ENCODE peak calls at places on chromosome 1, in six cellular contexts. One of them, this sample, is unnamed.

GRCh38 chr1:209389258-209389657 is 194.3 kb upstream of the CAMK1G start:
- DNase-seq in cardiac fibroblast: peak; percentile 89
- DNase-seq in A549: peak; percentile 18
- DNase-seq in astrocyte of the spinal cord: peak; percentile 90
- DNase-seq in brain microvascular endothelial cell: peak; percentile 82
- DNase-seq in HCT116: peak; percentile 72
- DNase-seq in this sample: no peak

GRCh38 chr1:2115008-2115921 is 65.1 kb downstream of the PRKCZ start:
- DNase-seq in cardiac fibroblast: no peak
- DNase-seq in A549: no peak
- DNase-seq in astrocyte of the spinal cord: no peak
- DNase-seq in brain microvascular endothelial cell: no peak
- DNase-seq in HCT116: no peak
- DNase-seq in this sample: no peak

GRCh38 chr1:92752719-92753118 is 32.2 kb downstream of the EVI5 start:
- DNase-seq in cardiac fibroblast: peak; percentile 70
- DNase-seq in A549: no peak
- DNase-seq in astrocyte of the spinal cord: peak; percentile 55
- DNase-seq in brain microvascular endothelial cell: peak; percentile 19
- DNase-seq in HCT116: no peak
- DNase-seq in this sample: no peak

GRCh38 chr1:225871374-225872074 is 10.7 kb downstream of the TMEM63A start:
- DNase-seq in cardiac fibroblast: peak; percentile 30
- DNase-seq in A549: peak; percentile 66
- DNase-seq in astrocyte of the spinal cord: no peak
- DNase-seq in brain microvascular endothelial cell: no peak
- DNase-seq in HCT116: no peak
- DNase-seq in this sample: no peak

GRCh38 chr1:187275346-187275745 is 446.6 kb downstream of the PLA2G4A start:
- DNase-seq in cardiac fibroblast: no peak
- DNase-seq in A549: no peak
- DNase-seq in astrocyte of the spinal cord: no peak
- DNase-seq in brain microvascular endothelial cell: no peak
- DNase-seq in HCT116: no peak
- DNase-seq in this sample: no peak

GRCh38 chr1:193221641-193222040 is 35.2 kb upstream of the B3GALT2 start:
- DNase-seq in cardiac fibroblast: no peak
- DNase-seq in A549: no peak
- DNase-seq in astrocyte of the spinal cord: no peak
- DNase-seq in brain microvascular endothelial cell: no peak
- DNase-seq in HCT116: no peak
- DNase-seq in this sample: no peak

GRCh38 chr1:24793762-24794161 is 48.5 kb downstream of the CLIC4 start:
- DNase-seq in cardiac fibroblast: peak; percentile 88
- DNase-seq in A549: no peak
- DNase-seq in astrocyte of the spinal cord: peak; percentile 77
- DNase-seq in brain microvascular endothelial cell: peak; percentile 62
- DNase-seq in HCT116: no peak
- DNase-seq in this sample: no peak

GRCh38 chr1:172928412-172928811 is 122.3 kb downstream of the TNFSF18 start:
- DNase-seq in cardiac fibroblast: peak; percentile 92
- DNase-seq in A549: no peak
- DNase-seq in astrocyte of the spinal cord: peak; percentile 76
- DNase-seq in brain microvascular endothelial cell: peak; percentile 85
- DNase-seq in HCT116: no peak
- DNase-seq in this sample: no peak

GRCh38 chr1:3393987-3394920 is 60.2 kb upstream of the ARHGEF16 start:
- DNase-seq in cardiac fibroblast: no peak
- DNase-seq in A549: no peak
- DNase-seq in astrocyte of the spinal cord: no peak
- DNase-seq in brain microvascular endothelial cell: no peak
- DNase-seq in HCT116: no peak
- DNase-seq in this sample: no peak

DNA sequence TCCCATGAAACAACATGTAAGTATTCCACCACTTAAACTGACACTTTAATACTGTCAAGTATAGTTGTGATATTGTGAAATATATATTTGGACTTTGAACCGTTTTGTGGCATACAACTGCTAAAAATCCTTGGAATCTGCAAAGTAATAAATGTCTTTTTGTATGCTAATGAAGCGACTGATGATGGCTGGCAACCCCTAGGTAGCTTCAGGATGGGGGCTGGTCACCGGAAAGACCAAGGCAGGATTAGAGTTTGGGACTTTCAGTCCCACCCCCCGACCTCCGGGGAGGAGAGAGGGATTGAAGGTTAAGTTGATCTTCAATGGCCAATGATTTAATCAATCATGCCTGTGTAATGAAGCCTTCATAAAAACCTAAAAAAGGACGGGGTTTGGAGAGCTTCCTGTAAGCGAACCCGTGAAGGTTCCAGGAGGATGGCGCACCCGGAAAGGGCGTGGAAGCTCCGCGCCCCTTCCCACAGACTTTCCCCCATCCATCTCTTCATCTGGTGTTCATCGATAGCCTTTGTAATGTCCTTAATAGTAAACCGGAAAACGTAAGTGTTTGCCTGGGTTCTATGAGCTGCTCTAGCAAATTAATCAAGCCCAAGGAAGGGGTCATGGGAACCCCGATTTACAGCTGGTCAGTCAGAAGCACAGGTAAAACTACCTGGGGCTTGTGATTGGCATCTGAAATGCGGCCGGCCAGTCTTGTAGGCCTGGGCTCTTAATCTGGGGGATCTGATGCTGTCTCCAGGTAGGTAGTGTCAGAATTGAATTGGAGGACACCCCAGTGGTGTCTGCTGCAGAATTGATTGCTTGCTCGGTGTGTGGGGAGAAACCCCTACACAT is 1.8 kb upstream of the ZNF281 start:
- DNase-seq in cardiac fibroblast: no peak
- DNase-seq in A549: no peak
- DNase-seq in astrocyte of the spinal cord: no peak
- DNase-seq in brain microvascular endothelial cell: no peak
- DNase-seq in HCT116: no peak
- DNase-seq in this sample: no peak
- H3K4me3 ChIP-seq in cardiac fibroblast: no peak overlapping the region
- H3K4me3 ChIP-seq in A549: no peak overlapping the region
- H3K4me3 ChIP-seq in astrocyte of the spinal cord: no peak overlapping the region
- H3K4me3 ChIP-seq in brain microvascular endothelial cell: no peak overlapping the region
- H3K4me3 ChIP-seq in HCT116: no peak overlapping the region
- H3K4me3 ChIP-seq in this sample: no peak overlapping the region

DNA sequence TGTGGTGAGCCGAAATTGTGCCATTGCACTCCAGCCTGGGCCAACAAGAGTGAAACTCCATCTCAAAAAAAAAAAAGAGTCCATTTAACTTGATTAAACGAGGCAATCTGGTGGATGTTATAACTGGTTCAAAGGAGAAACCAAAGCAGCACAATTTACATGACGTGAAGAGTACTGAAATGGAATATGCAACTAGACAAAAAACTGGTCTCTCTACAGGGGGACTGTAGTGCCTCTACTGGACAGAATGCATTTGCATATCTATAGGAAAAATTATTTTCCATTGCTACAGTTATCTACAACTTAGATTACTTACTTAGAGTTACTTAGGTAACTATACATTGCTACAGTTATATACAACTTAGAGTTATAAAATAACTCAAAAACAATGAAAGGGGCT is 2.7 kb upstream of the CAPN2 start:
- DNase-seq in cardiac fibroblast: peak; percentile 54
- DNase-seq in A549: no peak
- DNase-seq in astrocyte of the spinal cord: no peak
- DNase-seq in brain microvascular endothelial cell: no peak
- DNase-seq in HCT116: no peak
- DNase-seq in this sample: no peak
- TF ChIP-seq CTCF in cardiac fibroblast: peak; percentile 54
- TF ChIP-seq CTCF in A549: peak; percentile 29
- TF ChIP-seq CTCF in astrocyte of the spinal cord: peak; percentile 54
- TF ChIP-seq CTCF in brain microvascular endothelial cell: peak; percentile 63
- TF ChIP-seq CTCF in HCT116: peak; percentile 64
- TF ChIP-seq CTCF in this sample: no peak

GRCh38 chr1:30677471-30677870 is 45.9 kb downstream of the MATN1 start:
- DNase-seq in cardiac fibroblast: no peak
- DNase-seq in A549: no peak
- DNase-seq in astrocyte of the spinal cord: no peak
- DNase-seq in brain microvascular endothelial cell: no peak
- DNase-seq in HCT116: no peak
- DNase-seq in this sample: no peak
- H3K4me3 ChIP-seq in cardiac fibroblast: no peak overlapping the region
- H3K4me3 ChIP-seq in A549: no peak overlapping the region
- H3K4me3 ChIP-seq in astrocyte of the spinal cord: no peak overlapping the region
- H3K4me3 ChIP-seq in brain microvascular endothelial cell: no peak overlapping the region
- H3K4me3 ChIP-seq in HCT116: no peak overlapping the region
- H3K4me3 ChIP-seq in this sample: no peak overlapping the region

GRCh38 chr1:43974443-43975248 is at the start of gene ATP6V0B:
- DNase-seq in cardiac fibroblast: peak; percentile 94
- DNase-seq in A549: peak; percentile 87
- DNase-seq in astrocyte of the spinal cord: peak; percentile 93
- DNase-seq in brain microvascular endothelial cell: peak; percentile 92
- DNase-seq in HCT116: peak; percentile 87
- DNase-seq in this sample: peak; percentile 96
- TF ChIP-seq CTCF in cardiac fibroblast: no peak
- TF ChIP-seq CTCF in A549: no peak
- TF ChIP-seq CTCF in astrocyte of the spinal cord: peak; percentile 11
- TF ChIP-seq CTCF in brain microvascular endothelial cell: no peak
- TF ChIP-seq CTCF in HCT116: no peak
- TF ChIP-seq CTCF in this sample: no peak

DNA sequence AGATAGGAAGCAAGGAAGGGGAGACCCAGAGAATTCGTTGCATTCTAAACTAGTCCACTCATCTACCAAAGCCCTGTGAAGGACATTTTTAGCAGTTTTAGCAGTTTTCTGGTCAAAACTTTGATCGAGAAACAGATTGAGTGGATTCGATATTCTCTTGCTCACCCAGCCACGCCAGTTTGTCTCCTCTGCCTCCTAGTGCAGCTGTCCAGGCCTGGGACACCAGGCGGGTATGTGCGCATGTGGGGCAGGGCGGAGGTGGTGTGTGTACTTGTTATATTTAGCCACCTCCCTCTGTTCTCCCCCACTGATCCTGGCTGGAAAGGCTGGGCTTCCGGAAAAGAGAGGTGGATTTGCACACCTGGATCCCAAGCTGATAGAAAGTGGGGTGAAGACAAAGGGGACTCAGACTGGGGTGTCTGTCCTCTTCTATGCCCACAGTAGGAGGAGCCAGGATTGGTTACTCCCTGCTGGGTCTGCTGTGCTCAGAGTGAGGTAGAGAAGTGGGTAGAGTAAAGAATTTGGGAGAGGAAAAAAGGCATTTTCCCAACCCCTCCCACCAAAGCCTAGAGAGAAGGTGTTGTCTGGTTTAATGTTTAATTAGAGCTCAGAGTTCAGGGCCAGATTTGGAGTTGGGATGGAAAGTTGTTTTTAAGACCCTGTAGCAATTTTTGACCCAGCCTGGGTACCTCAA is 3.8 kb downstream of the LMNA start:
- DNase-seq in cardiac fibroblast: peak; percentile 36
- DNase-seq in A549: no peak
- DNase-seq in astrocyte of the spinal cord: no peak
- DNase-seq in brain microvascular endothelial cell: no peak
- DNase-seq in HCT116: no peak
- DNase-seq in this sample: no peak
- H3K4me3 ChIP-seq in cardiac fibroblast: peak overlapping the region; percentile 74
- H3K4me3 ChIP-seq in A549: peak overlapping the region; percentile 99
- H3K4me3 ChIP-seq in astrocyte of the spinal cord: peak overlapping the region; percentile 94
- H3K4me3 ChIP-seq in brain microvascular endothelial cell: peak overlapping the region; percentile 39
- H3K4me3 ChIP-seq in HCT116: peak overlapping the region; percentile 47
- H3K4me3 ChIP-seq in this sample: no peak overlapping the region

GRCh38 chr1:182444497-182444896 is 5.4 kb upstream of the RGSL1 start:
- DNase-seq in cardiac fibroblast: no peak
- DNase-seq in A549: no peak
- DNase-seq in astrocyte of the spinal cord: no peak
- DNase-seq in brain microvascular endothelial cell: no peak
- DNase-seq in HCT116: no peak
- DNase-seq in this sample: peak; percentile 26
- TF ChIP-seq CTCF in cardiac fibroblast: peak; percentile 19
- TF ChIP-seq CTCF in A549: no peak
- TF ChIP-seq CTCF in astrocyte of the spinal cord: no peak
- TF ChIP-seq CTCF in brain microvascular endothelial cell: no peak
- TF ChIP-seq CTCF in HCT116: no peak
- TF ChIP-seq CTCF in this sample: peak; percentile 29

GRCh38 chr1:112722601-112723510 is 7.7 kb upstream of the PPM1J start:
- DNase-seq in cardiac fibroblast: peak; percentile 49
- DNase-seq in A549: no peak
- DNase-seq in astrocyte of the spinal cord: no peak
- DNase-seq in brain microvascular endothelial cell: peak; percentile 24
- DNase-seq in HCT116: no peak
- DNase-seq in this sample: no peak
- H3K4me3 ChIP-seq in cardiac fibroblast: no peak overlapping the region
- H3K4me3 ChIP-seq in A549: no peak overlapping the region
- H3K4me3 ChIP-seq in astrocyte of the spinal cord: no peak overlapping the region
- H3K4me3 ChIP-seq in brain microvascular endothelial cell: no peak overlapping the region
- H3K4me3 ChIP-seq in HCT116: no peak overlapping the region
- H3K4me3 ChIP-seq in this sample: no peak overlapping the region

This sample was measured in GM12865.